ENCODE peak calls at places on chromosomes 13 and 19, in four cellular contexts. One of them, this sample, is unnamed.

GRCh38 chr13:114067381-114067885 is 65.0 kb downstream of the RASA3 start:
- DNase-seq in H9: no peak
- DNase-seq in mesendoderm: no peak
- DNase-seq in IMR-90: peak; percentile 68
- DNase-seq in this sample: no peak

GRCh38 chr19:16394681-16395375 is 70.2 kb downstream of the KLF2 start:
- DNase-seq in H9: no peak
- DNase-seq in mesendoderm: no peak
- DNase-seq in IMR-90: peak; percentile 23
- DNase-seq in this sample: no peak

GRCh38 chr13:42011601-42012401 is 36.6 kb upstream of the DGKH start:
- DNase-seq in H9: peak; percentile 49
- DNase-seq in mesendoderm: peak; percentile 33
- DNase-seq in IMR-90: no peak
- DNase-seq in this sample: no peak

GRCh38 chr19:34381399-34382251 is 16.6 kb downstream of the GPI start:
- DNase-seq in H9: no peak
- DNase-seq in mesendoderm: no peak
- DNase-seq in IMR-90: no peak
- DNase-seq in this sample: no peak

GRCh38 chr13:76812971-76813691 is 73.1 kb downstream of the KCTD12 start:
- DNase-seq in H9: no peak
- DNase-seq in mesendoderm: no peak
- DNase-seq in IMR-90: no peak
- DNase-seq in this sample: no peak

GRCh38 chr13:66940113-66940512 is 290.0 kb downstream of the PCDH9 start:
- DNase-seq in H9: no peak
- DNase-seq in mesendoderm: no peak
- DNase-seq in IMR-90: no peak
- DNase-seq in this sample: no peak

GRCh38 chr19:489418-490196 is 6.7 kb upstream of the MADCAM1 start:
- DNase-seq in H9: peak; percentile 64
- DNase-seq in mesendoderm: peak; percentile 63
- DNase-seq in IMR-90: peak; percentile 8
- DNase-seq in this sample: no peak

GRCh38 chr13:113636266-113636963 is 21.6 kb downstream of the ATP4B start:
- DNase-seq in H9: no peak
- DNase-seq in mesendoderm: no peak
- DNase-seq in IMR-90: no peak
- DNase-seq in this sample: no peak

GRCh38 chr19:36093146-36093662 is 17.7 kb upstream of the OVOL3 start:
- DNase-seq in H9: no peak
- DNase-seq in mesendoderm: no peak
- DNase-seq in IMR-90: no peak
- DNase-seq in this sample: no peak

GRCh38 chr19:1873524-1874473 is 10.4 kb upstream of the KLF16 start:
- DNase-seq in H9: peak; percentile 30
- DNase-seq in mesendoderm: no peak
- DNase-seq in IMR-90: no peak
- DNase-seq in this sample: no peak

DNA sequence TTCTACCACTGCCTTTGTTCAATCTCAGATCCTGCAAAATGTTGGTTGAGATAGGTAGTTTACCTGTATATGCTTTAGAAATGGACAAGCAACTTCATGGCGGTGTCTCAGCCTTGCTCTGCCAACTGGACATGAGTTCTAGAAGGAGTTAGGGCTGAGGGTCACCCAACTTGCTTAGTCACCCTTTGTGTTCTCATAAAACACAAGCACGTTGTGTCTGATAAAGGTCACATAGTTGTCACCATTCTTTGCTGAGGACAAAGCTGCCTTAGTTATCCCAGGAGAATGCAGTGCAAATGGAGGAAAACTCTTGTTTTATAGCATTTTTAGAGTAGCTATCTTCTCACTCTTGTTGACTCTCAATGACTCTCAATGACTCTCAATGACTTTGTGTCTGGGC is 218.4 kb upstream of the TMTC4 start:
- DNase-seq in H9: no peak
- DNase-seq in mesendoderm: no peak
- DNase-seq in IMR-90: no peak
- DNase-seq in this sample: no peak
- H3K56ac ChIP-seq in H9: no peak overlapping the region
- H3K56ac ChIP-seq in mesendoderm: no peak overlapping the region
- H3K56ac ChIP-seq in IMR-90: no peak overlapping the region
- H3K56ac ChIP-seq in this sample: no peak overlapping the region

GRCh38 chr13:38395505-38395803 is 45.8 kb downstream of the UFM1 start:
- DNase-seq in H9: no peak
- DNase-seq in mesendoderm: peak; percentile 25
- DNase-seq in IMR-90: no peak
- DNase-seq in this sample: no peak

GRCh38 chr13:38398810-38399493 is 49.3 kb downstream of the UFM1 start:
- DNase-seq in H9: no peak
- DNase-seq in mesendoderm: no peak
- DNase-seq in IMR-90: peak; percentile 39
- DNase-seq in this sample: no peak

GRCh38 chr13:38399540-38399939 is 49.9 kb downstream of the UFM1 start:
- DNase-seq in H9: no peak
- DNase-seq in mesendoderm: no peak
- DNase-seq in IMR-90: no peak
- DNase-seq in this sample: no peak

GRCh38 chr13:38405216-38405615 is 55.6 kb downstream of the UFM1 start:
- DNase-seq in H9: no peak
- DNase-seq in mesendoderm: no peak
- DNase-seq in IMR-90: no peak
- DNase-seq in this sample: no peak

GRCh38 chr13:38401276-38401675 is 51.6 kb downstream of the UFM1 start:
- DNase-seq in H9: no peak
- DNase-seq in mesendoderm: no peak
- DNase-seq in IMR-90: no peak
- DNase-seq in this sample: no peak
- H3K56ac ChIP-seq in H9: no peak overlapping the region
- H3K56ac ChIP-seq in mesendoderm: no peak overlapping the region
- H3K56ac ChIP-seq in IMR-90: no peak overlapping the region
- H3K56ac ChIP-seq in this sample: no peak overlapping the region

GRCh38 chr13:29099781-29100406 is 279.8 kb downstream of the MTUS2 start:
- DNase-seq in H9: no peak
- DNase-seq in mesendoderm: no peak
- DNase-seq in IMR-90: no peak
- DNase-seq in this sample: no peak
- H3K56ac ChIP-seq in H9: no peak overlapping the region
- H3K56ac ChIP-seq in mesendoderm: no peak overlapping the region
- H3K56ac ChIP-seq in IMR-90: no peak overlapping the region
- H3K56ac ChIP-seq in this sample: no peak overlapping the region

GRCh38 chr13:83810136-83810535 is 72.1 kb downstream of the SLITRK1 start:
- DNase-seq in H9: no peak
- DNase-seq in mesendoderm: no peak
- DNase-seq in IMR-90: no peak
- DNase-seq in this sample: no peak
- H3K56ac ChIP-seq in H9: no peak overlapping the region
- H3K56ac ChIP-seq in mesendoderm: no peak overlapping the region
- H3K56ac ChIP-seq in IMR-90: no peak overlapping the region
- H3K56ac ChIP-seq in this sample: no peak overlapping the region

GRCh38 chr19:11125994-11126685 is 29.4 kb downstream of the SPC24 start:
- DNase-seq in H9: peak; percentile 80
- DNase-seq in mesendoderm: peak; percentile 90
- DNase-seq in IMR-90: peak; percentile 64
- DNase-seq in this sample: peak; percentile 91

GRCh38 chr19:11127905-11128304 is 27.7 kb downstream of the SPC24 start:
- DNase-seq in H9: no peak
- DNase-seq in mesendoderm: no peak
- DNase-seq in IMR-90: no peak
- DNase-seq in this sample: no peak

DNA sequence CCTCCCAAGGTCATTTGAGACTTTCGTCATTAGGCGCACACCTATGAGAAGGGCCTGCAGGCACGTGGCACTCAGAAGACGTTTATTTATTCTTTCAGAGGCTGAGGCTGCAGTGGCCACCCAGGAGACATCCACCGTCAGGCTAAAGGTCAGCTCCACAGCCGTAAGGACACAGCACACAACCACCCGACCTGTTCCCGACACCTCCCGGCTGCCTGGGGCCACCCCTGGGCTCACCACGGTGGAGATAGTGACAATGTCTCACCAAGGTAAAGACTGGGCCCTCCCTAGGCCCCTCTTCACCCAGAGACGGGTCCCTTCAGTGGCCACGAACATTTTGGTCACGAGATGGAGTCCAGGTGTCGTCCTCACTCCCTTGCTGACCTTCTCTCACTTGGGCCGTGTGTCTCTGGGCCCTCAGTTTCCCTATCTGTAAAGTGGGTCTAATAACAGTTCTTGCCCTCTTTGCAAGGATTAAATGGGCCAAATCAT is 32.5 kb downstream of the SPC24 start:
- DNase-seq in H9: no peak
- DNase-seq in mesendoderm: no peak
- DNase-seq in IMR-90: no peak
- DNase-seq in this sample: no peak
- H3K56ac ChIP-seq in H9: no peak overlapping the region
- H3K56ac ChIP-seq in mesendoderm: no peak overlapping the region
- H3K56ac ChIP-seq in IMR-90: no peak overlapping the region
- H3K56ac ChIP-seq in this sample: no peak overlapping the region

DNA sequence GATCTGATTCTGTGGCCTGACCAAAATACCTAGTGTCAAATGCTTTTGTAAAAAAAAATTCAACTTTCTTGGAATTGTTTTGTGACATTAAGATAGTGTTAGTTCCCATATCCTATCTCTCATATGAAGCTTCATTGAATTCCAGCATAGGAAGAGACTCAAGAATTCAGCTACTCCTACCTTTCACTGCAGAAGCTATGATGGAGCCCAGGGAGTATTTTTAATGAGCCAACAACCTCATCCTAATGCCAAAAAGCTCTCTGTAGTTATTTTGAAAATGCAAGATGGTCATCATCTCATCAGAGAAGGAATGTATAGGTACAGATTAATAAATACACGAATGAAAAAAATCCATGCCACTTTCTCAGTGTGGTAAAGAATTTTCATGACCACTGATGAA is 431.2 kb upstream of the SGCG start:
- DNase-seq in H9: no peak
- DNase-seq in mesendoderm: no peak
- DNase-seq in IMR-90: no peak
- DNase-seq in this sample: no peak
- H3K56ac ChIP-seq in H9: no peak overlapping the region
- H3K56ac ChIP-seq in mesendoderm: no peak overlapping the region
- H3K56ac ChIP-seq in IMR-90: no peak overlapping the region
- H3K56ac ChIP-seq in this sample: no peak overlapping the region

GRCh38 chr13:95204231-95204765 is 97.0 kb downstream of the ABCC4 start:
- DNase-seq in H9: no peak
- DNase-seq in mesendoderm: no peak
- DNase-seq in IMR-90: no peak
- DNase-seq in this sample: no peak
- H3K56ac ChIP-seq in H9: no peak overlapping the region
- H3K56ac ChIP-seq in mesendoderm: no peak overlapping the region
- H3K56ac ChIP-seq in IMR-90: no peak overlapping the region
- H3K56ac ChIP-seq in this sample: no peak overlapping the region

This sample was measured in H1.